ENCODE peak calls at places on chromosomes 2 and 18, in seven cellular contexts. D is transverse colon, F is sigmoid colon, P is H1, C is stomach, W is suprapubic skin, M is SK-N-SH. Q is an unnamed sample.

GRCh38 chr2:30692829-30693265 is 114.4 kb downstream of the CAPN13 start:
- DNase-seq in W (no peak), C (peak), M (no peak), P (no peak), F (peak), D (no peak), Q (peak)

GRCh38 chr2:61017556-61018318 is at the start of the genes PEX13 and PUS10:
- DNase-seq in D (peak), W (peak), C (peak), P (peak), M (peak), F (peak), Q (peak)

GRCh38 chr18:22277758-22278157 is 108.4 kb downstream of the GATA6 start:
- DNase-seq in C (no peak), W (no peak), M (no peak), P (no peak), F (no peak), D (no peak), Q (no peak)

GRCh38 chr18:48923746-48924580 is 26.8 kb downstream of the SMAD7 start:
- DNase-seq in W (no peak), P (no peak), M (no peak), F (no peak), C (no peak), D (no peak), Q (no peak)

GRCh38 chr2:95022309-95023221 is 2.9 kb upstream of the MAL start:
- DNase-seq in F (no peak), C (peak), W (no peak), P (peak), M (peak), D (peak), Q (no peak)

GRCh38 chr2:123971564-123972318 is 53.3 kb upstream of the CNTNAP5 start:
- DNase-seq in M (no peak), P (no peak), D (no peak), C (no peak), F (no peak), W (no peak), Q (no peak)

GRCh38 chr2:207226243-207226642 is 60.5 kb upstream of the KLF7 start:
- DNase-seq in P (no peak), C (no peak), W (no peak), M (no peak), D (no peak), F (no peak), Q (no peak)

GRCh38 chr2:112175333-112175732 is 37.1 kb downstream of the FBLN7 start:
- DNase-seq in F (no peak), P (no peak), D (no peak), C (no peak), M (no peak), W (no peak), Q (no peak)

GRCh38 chr2:232927041-232927792 is 57.2 kb downstream of the SNORC start:
- DNase-seq in D (no peak), C (no peak), P (no peak), F (no peak), W (no peak), M (peak), Q (no peak)

GRCh38 chr2:157922341-157922740 is 46.2 kb upstream of the ACVR1 start:
- DNase-seq in P (no peak), C (no peak), D (no peak), F (no peak), W (no peak), M (no peak), Q (no peak)

GRCh38 chr2:47274780-47275117 is 119.6 kb upstream of the STPG4 start:
- DNase-seq in W (no peak), C (no peak), M (no peak), F (no peak), P (no peak), D (no peak), Q (no peak)

GRCh38 chr18:28204154-28204553 is 27.2 kb upstream of the CDH2 start:
- DNase-seq in C (no peak), D (no peak), F (no peak), M (no peak), W (no peak), P (no peak), Q (no peak)

GRCh38 chr2:28782423-28782822 is 28.2 kb upstream of the SPDYA start:
- DNase-seq in P (no peak), W (no peak), C (no peak), D (no peak), M (no peak), F (no peak), Q (no peak)

GRCh38 chr18:48659188-48660009 is 120.6 kb downstream of the CTIF start:
- DNase-seq in F (peak), W (peak), C (peak), P (no peak), M (no peak), D (no peak), Q (no peak)

GRCh38 chr2:176534798-176535479 is 265.7 kb downstream of the MTX2 start:
- DNase-seq in M (no peak), W (no peak), P (no peak), D (no peak), F (no peak), C (no peak), Q (no peak)

GRCh38 chr2:24840164-24840869 is 47.1 kb downstream of the CENPO start:
- DNase-seq in W (no peak), F (no peak), P (no peak), C (no peak), M (no peak), D (no peak), Q (no peak)

GRCh38 chr2:175855794-175856453 is 146.1 kb downstream of the LNPK start:
- DNase-seq in M (no peak), F (peak), D (peak), C (no peak), W (no peak), P (no peak), Q (peak)

GRCh38 chr2:238167761-238168160 is 9.0 kb downstream of the ERFE start:
- DNase-seq in W (no peak), F (peak), C (peak), M (peak), D (no peak), P (no peak), Q (no peak)

GRCh38 chr2:207188601-207189000 is 22.9 kb upstream of the KLF7 start:
- DNase-seq in P (no peak), M (no peak), C (no peak), F (no peak), W (no peak), D (no peak), Q (no peak)

GRCh38 chr2:47309952-47310800 is 92.8 kb upstream of the MSH2 start:
- DNase-seq in F (no peak), D (peak), M (no peak), C (peak), W (no peak), P (no peak), Q (no peak)

GRCh38 chr2:8631465-8632005 is 50.3 kb upstream of the ID2 start:
- DNase-seq in P (no peak), W (no peak), M (no peak), F (no peak), D (no peak), C (no peak), Q (no peak)

GRCh38 chr2:46510596-46511177 is 31.3 kb downstream of the TMEM247 start:
- DNase-seq in P (no peak), D (no peak), M (no peak), F (no peak), W (no peak), C (no peak), Q (peak)

GRCh38 chr2:95049961-95050360 is 24.5 kb downstream of the MAL start:
- DNase-seq in P (no peak), W (no peak), D (no peak), C (no peak), M (no peak), F (peak), Q (no peak)

GRCh38 chr2:182134201-182134600 is 148.5 kb downstream of the PPP1R1C start:
- DNase-seq in D (no peak), M (no peak), W (no peak), C (no peak), F (no peak), P (no peak), Q (no peak)

GRCh38 chr2:71788186-71788525 is 334.8 kb downstream of the DYSF start:
- DNase-seq in F (no peak), W (peak), C (no peak), M (no peak), D (no peak), P (no peak), Q (no peak)

GRCh38 chr2:237616373-237617304 is 10.7 kb upstream of the LRRFIP1 start:
- DNase-seq in C (no peak), D (no peak), M (no peak), W (no peak), P (no peak), F (no peak), Q (no peak)

GRCh38 chr2:174830561-174830960 is 66.3 kb upstream of the CHRNA1 start:
- DNase-seq in W (no peak), P (no peak), F (no peak), C (no peak), M (no peak), D (no peak), Q (no peak)
- TF ChIP-seq POLR2AphosphoS5 in W (no peak), P (no peak), F (no peak), C (no peak), M (no peak), D (no peak), Q (no peak)

DNA sequence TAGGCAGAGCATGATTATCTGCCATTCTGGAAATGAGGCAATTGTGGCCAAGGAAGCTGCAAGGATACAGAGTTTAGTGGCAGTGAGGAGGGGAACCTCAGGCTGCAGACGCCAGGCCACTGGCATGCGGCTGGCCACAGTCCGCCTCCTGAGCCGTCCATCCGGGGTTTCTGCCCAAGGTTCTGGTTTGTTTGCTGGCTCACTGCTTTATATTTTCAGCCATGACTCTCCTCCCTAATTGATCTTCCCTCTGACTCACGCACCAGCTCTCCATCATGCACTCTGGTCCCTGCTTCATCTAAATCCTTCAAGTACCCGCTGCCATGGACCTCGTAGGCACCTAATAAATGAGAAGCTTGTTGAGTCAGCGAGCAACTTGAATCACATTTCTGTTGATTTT is 107.8 kb upstream of the REV1 start:
- DNase-seq in M (no peak), F (no peak), P (no peak), W (no peak), C (no peak), D (no peak), Q (no peak)
- TF ChIP-seq EP300 in M (no peak), F (no peak), P (no peak), W (no peak), C (no peak), D (no peak), Q (no peak)

DNA sequence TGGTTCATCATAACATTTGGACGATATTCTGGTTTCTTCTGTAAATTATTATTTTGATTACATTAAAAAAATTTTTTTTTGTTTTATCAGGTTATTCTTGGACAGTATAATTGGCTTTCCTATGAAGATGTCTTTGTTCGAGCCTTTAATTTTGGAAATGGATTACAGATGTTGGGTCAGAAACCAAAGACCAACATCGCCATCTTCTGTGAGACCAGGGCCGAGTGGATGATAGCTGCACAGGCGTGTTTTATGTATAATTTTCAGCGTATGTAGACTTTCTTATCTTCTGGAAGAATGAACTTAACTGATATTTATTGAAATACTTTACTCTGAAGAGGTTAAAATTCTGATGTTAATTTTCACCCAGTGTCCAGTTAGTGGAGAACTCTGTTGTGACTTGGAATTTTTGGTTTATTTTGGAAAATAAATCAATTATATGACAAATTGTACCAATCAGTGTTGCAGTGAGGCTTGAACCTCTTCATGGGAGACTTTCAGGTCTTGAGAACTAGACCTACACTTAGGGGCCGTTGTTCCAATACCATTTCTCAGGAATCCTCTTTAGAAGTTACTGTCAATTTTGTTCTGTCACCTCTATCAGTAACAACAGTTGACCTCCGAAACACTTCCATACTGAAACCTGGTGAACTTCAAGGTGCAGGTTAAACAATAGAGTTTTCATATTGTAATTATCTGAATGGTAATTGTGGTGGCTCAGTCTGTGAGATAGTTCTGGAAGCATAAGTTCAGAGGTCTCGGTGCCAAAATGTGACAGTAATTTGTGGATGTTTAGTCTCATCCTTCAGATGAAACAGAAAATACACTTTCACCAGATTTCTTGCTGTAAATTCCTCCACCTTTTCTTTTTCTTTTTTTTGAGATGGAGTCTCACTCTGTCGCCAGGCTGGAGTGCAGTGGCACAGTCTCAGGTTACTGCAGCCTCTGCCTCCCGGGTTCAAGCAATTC is 55.7 kb downstream of the ACSL3 start:
- DNase-seq in F (no peak), P (no peak), C (no peak), M (no peak), D (no peak), W (no peak), Q (no peak)
- TF ChIP-seq CTCF in F (no peak), P (no peak), C (no peak), M (no peak), D (no peak), W (no peak), Q (no peak)

GRCh38 chr2:105329561-105330495 is at the start of gene TGFBRAP1:
- DNase-seq in P (no peak), M (peak), D (peak), C (peak), F (peak), W (peak), Q (no peak)
- TF ChIP-seq POLR2AphosphoS5 in P (no peak), M (no peak), D (no peak), C (no peak), F (no peak), W (no peak), Q (peak)

DNA sequence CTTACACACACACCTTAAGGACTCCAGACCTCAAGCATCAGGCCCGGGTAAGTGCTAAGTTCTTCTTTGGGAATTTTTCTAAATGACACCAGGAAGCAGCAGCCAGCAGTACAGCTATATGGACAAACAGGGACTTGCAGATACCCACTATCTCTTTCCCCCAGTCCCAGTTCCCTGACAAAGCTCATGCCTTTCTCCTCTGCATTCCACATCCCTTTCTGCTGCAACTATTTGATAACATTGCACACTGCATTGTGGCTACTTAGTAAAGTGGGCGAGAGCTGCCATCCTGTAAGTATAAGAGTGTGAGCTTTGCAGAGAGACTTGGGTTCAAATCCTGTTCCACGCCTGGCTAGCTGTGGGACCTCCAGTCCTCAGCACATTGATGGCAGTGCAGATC is 14.0 kb upstream of the CD226 start:
- DNase-seq in C (no peak), P (no peak), M (no peak), W (no peak), F (no peak), D (no peak), Q (peak)
- TF ChIP-seq EP300 in C (no peak), P (no peak), M (no peak), W (no peak), F (no peak), D (no peak), Q (no peak)

GRCh38 chr2:3692375-3692774 is 11.0 kb upstream of the DCDC2C start:
- DNase-seq in F (no peak), M (peak), C (no peak), P (no peak), W (no peak), D (no peak), Q (no peak)
- TF ChIP-seq CTCF in F (no peak), M (peak), C (no peak), P (no peak), W (no peak), D (no peak), Q (peak)

GRCh38 chr18:25056456-25056855 is 295.5 kb downstream of the ZNF521 start:
- DNase-seq in W (no peak), M (no peak), C (no peak), P (no peak), D (no peak), F (no peak), Q (no peak)
- TF ChIP-seq POLR2AphosphoS5 in W (no peak), M (no peak), C (no peak), P (no peak), D (no peak), F (no peak), Q (no peak)

GRCh38 chr18:43113220-43113895 is 2.1 kb downstream of the RIT2 start:
- DNase-seq in M (no peak), C (no peak), P (no peak), W (no peak), D (no peak), F (no peak), Q (no peak)

GRCh38 chr18:43108882-43109281 is 6.6 kb downstream of the RIT2 start:
- DNase-seq in F (no peak), D (no peak), W (no peak), M (no peak), C (no peak), P (no peak), Q (no peak)

GRCh38 chr18:43108469-43108868 is 7.0 kb downstream of the RIT2 start:
- DNase-seq in F (no peak), C (no peak), W (no peak), P (no peak), D (no peak), M (no peak), Q (no peak)
- TF ChIP-seq EP300 in F (no peak), C (no peak), W (no peak), P (no peak), D (no peak), M (no peak), Q (no peak)

GRCh38 chr2:111116843-111117665 is 3.7 kb upstream of the BCL2L11 start:
- DNase-seq in F (peak), M (peak), C (peak), W (peak), D (peak), P (peak), Q (peak)
- TF ChIP-seq CTCF in F (peak), M (peak), C (peak), W (peak), D (peak), P (no peak), Q (peak)

GRCh38 chr2:98732430-98733051 is 1.6 kb upstream of the MGAT4A start:
- DNase-seq in F (no peak), P (no peak), M (no peak), W (no peak), D (no peak), C (no peak), Q (no peak)

GRCh38 chr2:98730053-98730850 is 680 bp downstream of the MGAT4A start:
- DNase-seq in W (no peak), M (peak), P (no peak), D (peak), F (peak), C (peak), Q (no peak)

GRCh38 chr2:98731709-98732349 is 897 bp upstream of the MGAT4A start:
- DNase-seq in M (no peak), W (no peak), P (no peak), F (no peak), D (peak), C (no peak), Q (no peak)

GRCh38 chr2:98729652-98730051 is 1.3 kb downstream of the MGAT4A start:
- DNase-seq in F (no peak), W (no peak), C (no peak), D (no peak), M (no peak), P (no peak), Q (no peak)

GRCh38 chr2:98730851-98731708 is at the start of gene MGAT4A:
- DNase-seq in M (peak), F (peak), W (peak), D (peak), C (peak), P (peak), Q (no peak)
- TF ChIP-seq POLR2AphosphoS5 in M (no peak), F (peak), W (no peak), D (peak), C (no peak), P (no peak), Q (peak)